ENCODE peak calls at places on chromosomes 1 and 21, in nine cellular contexts. T is GM23338, A is heart left ventricle, D is PC-3, Z is prostate gland, O is sigmoid colon, K is mammary epithelial cell, J is HCT116, L is fibroblast of lung. Y is an unnamed sample. For H3K4me1, the result is how much of the 10 kb centered on the place peaks cover.

GRCh38 chr1:174967845-174968705 is 31.7 kb upstream of the CACYBP start:
- DNase-seq in T (no peak), A (no peak), D (no peak), Z (no peak), O (no peak), K (no peak), J (no peak), L (no peak), Y (no peak)

GRCh38 chr1:171188388-171189266 is 3.5 kb downstream of the FMO2 start:
- DNase-seq in T (peak), A (peak), D (peak), Z (peak), O (no peak), K (peak), J (peak), L (peak), Y (peak)

GRCh38 chr1:35663434-35663833 is 22.1 kb upstream of the PSMB2 start:
- DNase-seq in T (no peak), A (no peak), D (no peak), Z (no peak), O (no peak), K (no peak), J (no peak), L (no peak), Y (no peak)

GRCh38 chr1:59025201-59025600 is 241.4 kb upstream of the JUN start:
- DNase-seq in T (no peak), A (no peak), D (peak), Z (no peak), O (no peak), K (no peak), J (no peak), L (peak), Y (no peak)

GRCh38 chr21:14846619-14847018 is 218.2 kb downstream of the NRIP1 start:
- DNase-seq in T (no peak), A (no peak), D (no peak), Z (no peak), O (no peak), K (no peak), J (no peak), L (no peak), Y (no peak)

GRCh38 chr1:116485071-116485735 is 85.6 kb downstream of the CD58 start:
- DNase-seq in T (peak), A (peak), D (peak), Z (peak), O (peak), K (peak), J (peak), L (peak), Y (peak)

GRCh38 chr1:228039986-228040385 is 33.2 kb downstream of the WNT3A start:
- DNase-seq in T (no peak), A (no peak), D (no peak), Z (no peak), O (peak), K (no peak), J (no peak), L (no peak), Y (no peak)

GRCh38 chr1:40895601-40896000 is 33.4 kb upstream of the CITED4 start:
- DNase-seq in T (no peak), A (no peak), D (no peak), Z (no peak), O (no peak), K (peak), J (no peak), L (no peak), Y (no peak)

GRCh38 chr1:7847599-7847998 is 5.3 kb downstream of the UTS2 start:
- DNase-seq in T (no peak), A (no peak), D (peak), Z (no peak), O (no peak), K (peak), J (no peak), L (peak), Y (no peak)

GRCh38 chr1:95041491-95042165 is 31.1 kb downstream of the ALG14 start:
- DNase-seq in T (no peak), A (peak), D (peak), Z (peak), O (peak), K (peak), J (peak), L (peak), Y (peak)

GRCh38 chr1:170097449-170097948 is 23.0 kb upstream of the KIFAP3 start:
- DNase-seq in T (no peak), A (no peak), D (peak), Z (no peak), O (no peak), K (no peak), J (no peak), L (no peak), Y (peak)

GRCh38 chr1:246158131-246158530 is 348.9 kb downstream of the SMYD3 start:
- DNase-seq in T (no peak), A (no peak), D (no peak), Z (no peak), O (no peak), K (no peak), J (no peak), L (no peak), Y (no peak)

GRCh38 chr1:203839081-203839480 is 22.3 kb upstream of the SNRPE start:
- DNase-seq in T (no peak), A (no peak), D (no peak), Z (peak), O (no peak), K (no peak), J (no peak), L (peak), Y (no peak)

GRCh38 chr1:234978397-234979291 is 150.0 kb downstream of the TOMM20 start:
- DNase-seq in T (no peak), A (peak), D (peak), Z (no peak), O (peak), K (peak), J (peak), L (peak), Y (peak)

GRCh38 chr21:25708467-25709065 is 26.1 kb downstream of the ATP5PF start:
- DNase-seq in T (peak), A (no peak), D (peak), Z (peak), O (no peak), K (peak), J (peak), L (peak), Y (peak)

GRCh38 chr1:3050603-3051002 is 18.4 kb upstream of the PRDM16 start:
- DNase-seq in T (no peak), A (no peak), D (no peak), Z (no peak), O (no peak), K (no peak), J (no peak), L (no peak), Y (no peak)

GRCh38 chr1:146031476-146031875 is 9.9 kb upstream of the HJV start:
- DNase-seq in T (no peak), A (no peak), D (no peak), Z (no peak), O (no peak), K (no peak), J (no peak), L (no peak), Y (no peak)

GRCh38 chr1:232822524-232822923 is 17.3 kb downstream of the MAP10 start:
- DNase-seq in T (no peak), A (no peak), D (no peak), Z (no peak), O (no peak), K (no peak), J (no peak), L (no peak), Y (no peak)

GRCh38 chr1:63935148-63935547 is 161.3 kb downstream of the ROR1 start:
- DNase-seq in T (no peak), A (peak), D (peak), Z (peak), O (no peak), K (peak), J (no peak), L (peak), Y (no peak)

GRCh38 chr1:21175324-21175669 is 1.4 kb downstream of the EIF4G3 start:
- DNase-seq in T (no peak), A (peak), D (peak), Z (peak), O (peak), K (peak), J (no peak), L (peak), Y (peak)

GRCh38 chr1:203682401-203683383 is 56.1 kb downstream of the ATP2B4 start:
- DNase-seq in T (peak), A (no peak), D (no peak), Z (no peak), O (no peak), K (no peak), J (peak), L (no peak), Y (no peak)

DNA sequence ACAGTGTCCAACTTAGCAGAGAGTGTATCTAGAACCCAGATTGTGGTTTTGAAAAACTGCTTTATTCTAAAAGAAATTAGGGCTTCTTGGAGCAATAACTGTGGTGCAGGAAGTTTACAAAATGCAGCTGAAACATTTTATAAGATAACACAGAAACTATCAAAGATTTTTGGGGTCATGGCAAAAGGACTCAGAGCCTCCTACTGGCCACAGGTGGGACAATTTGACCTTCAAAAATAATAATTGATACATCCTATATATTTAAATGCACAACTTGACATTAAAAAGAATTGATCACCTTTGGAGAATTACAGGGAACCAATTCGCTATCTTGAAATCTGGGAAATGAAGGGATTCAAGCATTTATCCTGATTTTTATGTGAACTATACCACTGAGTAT is 235.2 kb downstream of the RPS6KC1 start:
- DNase-seq in T (no peak), A (no peak), D (peak), Z (no peak), O (no peak), K (no peak), J (no peak), L (no peak), Y (no peak)
- TF ChIP-seq CTCF in T (peak), A (no peak), D (peak), Z (no peak), O (no peak), K (peak), J (peak), L (no peak), Y (no peak)

GRCh38 chr1:180117764-180118116 is 36.9 kb upstream of the QSOX1 start:
- DNase-seq in T (no peak), A (peak), D (peak), Z (no peak), O (no peak), K (peak), J (peak), L (peak), Y (no peak)
- H3K27ac ChIP-seq in T (no peak), A (no peak), D (peak), Z (no peak), O (peak), K (no peak), J (no peak), L (peak), Y (no peak)

DNA sequence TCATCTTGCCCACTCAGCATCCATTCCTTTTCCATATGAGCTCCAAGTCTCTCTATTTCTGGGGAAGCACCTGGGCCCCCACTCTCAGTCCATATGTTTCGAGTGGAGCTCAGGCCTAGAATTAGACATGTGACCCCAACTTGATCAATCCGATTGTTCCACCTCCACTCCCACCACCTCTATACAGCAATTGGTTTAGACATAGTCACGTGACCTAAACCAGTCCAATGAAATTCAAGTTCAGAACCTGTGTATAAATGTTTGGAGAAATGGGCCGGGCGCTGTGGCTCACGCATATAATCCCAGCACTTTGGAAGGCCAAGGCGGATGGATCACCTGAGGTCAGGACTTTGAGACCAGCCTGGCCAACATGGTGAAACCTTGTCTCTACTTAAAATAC is 29.6 kb upstream of the CLIC4 start:
- DNase-seq in T (no peak), A (no peak), D (no peak), Z (no peak), O (no peak), K (no peak), J (no peak), L (no peak), Y (no peak)
- H3K4me1 ChIP-seq in T (under half), A (under half), D (under half), Z (under half), O (under half), K (under half), J (under half), L (under half), Y (under half)

DNA sequence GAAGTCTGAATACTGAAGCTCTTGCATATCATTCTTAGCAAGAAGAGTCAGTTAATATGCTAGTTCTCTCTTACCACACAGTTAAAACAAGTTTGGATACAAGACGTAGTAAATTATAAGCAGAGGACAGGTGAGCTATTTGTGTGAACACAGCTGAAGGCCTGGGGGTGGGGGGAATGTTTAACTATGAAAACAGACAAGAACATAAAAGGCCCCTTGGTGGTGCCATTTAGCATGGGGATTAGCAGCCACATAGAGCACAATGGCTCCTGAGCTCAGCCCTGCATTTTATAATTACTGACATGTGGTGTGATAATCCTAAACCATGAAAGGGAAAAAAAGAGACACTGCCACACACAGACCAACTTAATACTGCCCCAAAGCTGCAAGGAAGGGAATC is 94.8 kb downstream of the TGFBR3 start:
- DNase-seq in T (peak), A (no peak), D (no peak), Z (peak), O (no peak), K (no peak), J (no peak), L (no peak), Y (no peak)
- TF ChIP-seq CTCF in T (peak), A (no peak), D (peak), Z (no peak), O (no peak), K (peak), J (no peak), L (no peak), Y (no peak)

DNA sequence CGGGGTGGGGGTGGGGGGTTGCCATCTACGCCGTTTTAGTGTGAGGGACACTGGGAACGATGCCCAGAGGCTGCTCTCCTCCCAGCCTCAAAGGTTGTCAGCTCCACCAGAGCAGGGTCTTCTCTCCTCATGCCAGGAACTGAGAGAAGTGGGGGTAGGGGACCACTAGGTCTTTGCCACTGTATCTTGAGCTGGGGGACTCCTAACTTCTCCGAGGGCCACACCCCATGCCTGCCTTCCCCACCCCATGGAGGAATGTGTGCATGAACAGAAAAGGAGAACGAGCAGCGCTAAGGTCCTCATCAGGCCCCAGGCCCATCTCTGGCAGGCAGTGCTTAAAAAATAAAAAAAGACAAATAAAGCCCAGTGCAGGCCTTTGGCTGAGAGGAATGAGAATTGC is 1.4 kb upstream of the PBXIP1 start:
- DNase-seq in T (no peak), A (peak), D (no peak), Z (no peak), O (no peak), K (no peak), J (no peak), L (no peak), Y (no peak)
- H3K27ac ChIP-seq in T (no peak), A (peak), D (no peak), Z (peak), O (peak), K (no peak), J (no peak), L (peak), Y (no peak)

DNA sequence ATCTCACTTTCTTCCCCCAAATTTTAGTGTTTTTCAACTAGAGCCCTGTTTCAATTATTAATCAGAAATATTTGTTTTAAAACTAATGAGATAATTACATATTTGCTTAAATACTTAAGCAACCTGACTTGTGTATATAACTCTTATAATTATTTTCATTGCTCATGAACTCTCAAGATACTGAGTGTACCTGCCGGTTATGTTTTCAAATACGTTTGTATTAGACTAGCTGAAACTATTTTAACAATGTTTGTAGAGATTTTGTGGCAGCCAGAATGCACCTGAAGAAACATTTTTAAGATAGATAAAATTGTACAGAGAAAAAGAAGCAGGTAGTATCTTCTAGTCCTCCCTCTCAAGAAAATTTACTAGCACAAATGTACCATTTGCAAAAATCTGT is 140.6 kb upstream of the CXADR start:
- DNase-seq in T (no peak), A (no peak), D (no peak), Z (no peak), O (no peak), K (no peak), J (no peak), L (no peak), Y (no peak)
- H3K4me1 ChIP-seq in T (under half), A (under half), D (under half), Z (under half), O (under half), K (under half), J (under half), L (under half), Y (under half)

DNA sequence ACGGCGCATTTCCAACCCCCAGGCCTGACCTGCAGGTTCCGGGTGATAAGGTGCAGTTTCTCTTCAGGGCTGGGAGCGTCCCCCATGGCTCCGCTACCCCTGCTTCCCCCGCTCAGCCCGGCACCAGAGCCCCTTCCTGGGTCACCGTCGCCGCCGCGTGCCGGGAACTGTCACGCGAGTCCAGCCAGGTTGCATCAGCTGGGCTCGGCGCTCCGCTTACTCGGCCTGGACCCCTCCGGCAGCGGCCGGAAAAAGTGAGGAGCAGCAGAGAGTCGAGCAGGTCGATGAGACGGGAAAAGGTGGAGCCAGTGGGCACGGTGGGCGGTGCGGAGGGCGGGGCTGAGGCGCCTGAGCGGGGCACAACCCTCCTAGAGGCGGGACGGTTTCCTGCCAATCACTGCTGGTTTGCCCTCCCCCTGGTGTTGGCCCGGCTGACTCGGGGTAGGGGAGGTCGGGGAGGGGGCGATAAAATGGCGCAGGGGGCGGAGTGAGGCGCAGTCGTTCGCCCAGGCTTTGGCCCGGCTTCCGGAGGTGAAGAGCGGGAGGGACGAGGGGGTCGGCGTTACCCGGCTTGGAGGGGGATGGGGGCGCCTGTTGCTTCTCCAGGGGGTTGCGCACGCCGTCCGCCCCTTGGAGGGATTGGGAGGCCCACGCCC is at the start of the genes S100PBP and YARS1:
- DNase-seq in T (peak), A (peak), D (peak), Z (peak), O (peak), K (peak), J (peak), L (peak), Y (peak)
- TF ChIP-seq CTCF in T (no peak), A (no peak), D (no peak), Z (peak), O (no peak), K (no peak), J (no peak), L (no peak), Y (no peak)